ENCODE peak calls at places on chromosomes 3 and 15, in five cellular contexts. Z, N, Q, G and O are unnamed samples.
A peak's percentile ranks its signal among the peaks of the same experiment; 100 is the strongest.

GRCh38 chr3:140736863-140737460 is 59.1 kb downstream of the TRIM42 start:
- DNase-seq in Q (peak; percentile 77), G (peak; percentile 54), Z (peak; percentile 25), N (no peak), O (peak; percentile 6)

GRCh38 chr15:82856397-82857170 is 47.2 kb downstream of the WHAMM start:
- DNase-seq in Z (no peak), G (no peak), N (no peak), Q (no peak), O (no peak)

GRCh38 chr3:122975163-122975923 is 52.2 kb downstream of the SEMA5B start:
- DNase-seq in Q (no peak), Z (peak; percentile 36), G (peak; percentile 78), N (no peak), O (peak; percentile 67)

GRCh38 chr3:100971776-100972175 is 21.4 kb downstream of the ABI3BP start:
- DNase-seq in Z (no peak), Q (peak; percentile 13), G (no peak), N (no peak), O (no peak)

GRCh38 chr3:9690451-9691450 is 12.9 kb upstream of the CPNE9 start:
- DNase-seq in G (peak; percentile 34), Q (no peak), N (peak; percentile 28), Z (no peak), O (no peak)

GRCh38 chr15:51281368-51281967 is 56.9 kb downstream of the CYP19A1 start:
- DNase-seq in N (no peak), G (peak; percentile 60), Q (peak; percentile 75), Z (peak; percentile 69), O (peak; percentile 60)

GRCh38 chr15:40930430-40931299 is 1.5 kb downstream of the DLL4 start:
- DNase-seq in G (peak; percentile 86), Z (no peak), N (no peak), Q (peak; percentile 92), O (peak; percentile 66)

GRCh38 chr3:129950318-129951046 is 24.0 kb upstream of the TRH start:
- DNase-seq in Q (no peak), N (no peak), Z (no peak), G (no peak), O (no peak)

GRCh38 chr15:53110999-53111398 is 320.9 kb upstream of the ONECUT1 start:
- DNase-seq in Z (no peak), G (no peak), Q (peak; percentile 26), N (no peak), O (no peak)

GRCh38 chr3:63809607-63810006 is 9.5 kb upstream of the C3orf49 start:
- DNase-seq in N (no peak), G (no peak), Z (no peak), Q (peak; percentile 22), O (peak; percentile 61)

GRCh38 chr15:67808821-67809220 is 16.5 kb upstream of the SKOR1 start:
- DNase-seq in G (no peak), Q (no peak), N (no peak), Z (no peak), O (no peak)

GRCh38 chr3:194637066-194637465 is 3.8 kb upstream of the TMEM44 start:
- DNase-seq in N (no peak), Z (no peak), Q (no peak), G (no peak), O (no peak)

GRCh38 chr3:33439421-33440327 is 531 bp downstream of the UBP1 start:
- DNase-seq in G (peak; percentile 84), N (no peak), Q (peak; percentile 51), Z (peak; percentile 33), O (peak; percentile 62)

GRCh38 chr15:93236924-93237323 is 147.9 kb upstream of the RGMA start:
- DNase-seq in N (no peak), Z (no peak), G (no peak), Q (no peak), O (no peak)

GRCh38 chr3:152834354-152835310 is at the start of gene P2RY1:
- DNase-seq in Z (peak; percentile 60), N (peak; percentile 57), G (peak; percentile 70), Q (peak; percentile 88), O (peak; percentile 81)

GRCh38 chr3:140296796-140297352 is 361.9 kb downstream of the CLSTN2 start:
- DNase-seq in G (no peak), Z (no peak), N (no peak), Q (no peak), O (no peak)

GRCh38 chr15:71651750-71652186 is 158.6 kb upstream of the NR2E3 start:
- DNase-seq in N (peak; percentile 12), Q (peak; percentile 86), Z (peak; percentile 91), G (no peak), O (peak; percentile 54)

GRCh38 chr3:159604151-159604581 is 384.5 kb upstream of the IL12A start:
- DNase-seq in Q (no peak), N (no peak), G (no peak), Z (peak; percentile 39), O (no peak)

GRCh38 chr3:39158138-39158715 is 4.8 kb upstream of the CSRNP1 start:
- DNase-seq in N (no peak), Q (no peak), G (no peak), Z (no peak), O (no peak)

GRCh38 chr15:61172325-61172724 is 56.8 kb downstream of the RORA start:
- DNase-seq in N (no peak), Q (peak; percentile 36), G (no peak), Z (no peak), O (no peak)

GRCh38 chr15:61169275-61169903 is 59.7 kb downstream of the RORA start:
- DNase-seq in G (no peak), Z (no peak), Q (peak; percentile 64), N (no peak), O (no peak)

GRCh38 chr15:61169904-61170695 is 59.0 kb downstream of the RORA start:
- DNase-seq in G (no peak), Z (no peak), Q (peak; percentile 52), N (peak; percentile 15), O (no peak)

GRCh38 chr15:61173899-61174689 is 55.0 kb downstream of the RORA start:
- DNase-seq in Q (peak; percentile 13), N (no peak), G (peak; percentile 55), Z (no peak), O (peak; percentile 5)

GRCh38 chr15:61171190-61171589 is 57.9 kb downstream of the RORA start:
- DNase-seq in Z (no peak), Q (peak; percentile 61), G (no peak), N (no peak), O (no peak)
- H3K27ac ChIP-seq in Z (no peak overlapping the region), Q (peak overlapping the region; percentile 91), G (no peak overlapping the region), N (no peak overlapping the region), O (no peak overlapping the region)

DNA sequence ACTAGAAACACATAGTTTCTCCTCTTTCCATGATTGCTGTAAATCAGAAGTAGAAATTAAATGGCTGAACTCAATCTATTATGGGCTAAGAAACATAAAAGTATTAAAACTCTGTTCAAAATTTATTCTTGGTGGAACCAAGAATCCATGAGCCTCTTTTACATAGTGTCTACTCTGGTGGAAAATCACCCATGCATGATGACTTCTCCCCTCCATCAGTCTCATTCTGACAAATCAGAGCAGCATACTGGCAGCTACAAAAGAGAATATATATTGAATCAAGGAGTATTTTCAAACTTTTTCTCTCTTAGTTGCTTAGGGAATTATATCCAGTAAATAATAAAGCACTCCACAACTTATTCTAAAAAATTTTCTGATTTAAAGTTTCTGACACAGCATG is 536.9 kb upstream of the CCDC54 start:
- DNase-seq in Q (no peak), G (no peak), Z (no peak), N (no peak), O (no peak)
- H2AFZ ChIP-seq in Q (no peak overlapping the region), G (no peak overlapping the region), Z (no peak overlapping the region), N (no peak overlapping the region), O (no peak overlapping the region)

GRCh38 chr15:55721554-55722185 is 21.3 kb downstream of the PRTG start:
- DNase-seq in G (no peak), Q (no peak), N (no peak), Z (no peak), O (no peak)
- H3K27ac ChIP-seq in G (no peak overlapping the region), Q (no peak overlapping the region), N (no peak overlapping the region), Z (no peak overlapping the region), O (no peak overlapping the region)

DNA sequence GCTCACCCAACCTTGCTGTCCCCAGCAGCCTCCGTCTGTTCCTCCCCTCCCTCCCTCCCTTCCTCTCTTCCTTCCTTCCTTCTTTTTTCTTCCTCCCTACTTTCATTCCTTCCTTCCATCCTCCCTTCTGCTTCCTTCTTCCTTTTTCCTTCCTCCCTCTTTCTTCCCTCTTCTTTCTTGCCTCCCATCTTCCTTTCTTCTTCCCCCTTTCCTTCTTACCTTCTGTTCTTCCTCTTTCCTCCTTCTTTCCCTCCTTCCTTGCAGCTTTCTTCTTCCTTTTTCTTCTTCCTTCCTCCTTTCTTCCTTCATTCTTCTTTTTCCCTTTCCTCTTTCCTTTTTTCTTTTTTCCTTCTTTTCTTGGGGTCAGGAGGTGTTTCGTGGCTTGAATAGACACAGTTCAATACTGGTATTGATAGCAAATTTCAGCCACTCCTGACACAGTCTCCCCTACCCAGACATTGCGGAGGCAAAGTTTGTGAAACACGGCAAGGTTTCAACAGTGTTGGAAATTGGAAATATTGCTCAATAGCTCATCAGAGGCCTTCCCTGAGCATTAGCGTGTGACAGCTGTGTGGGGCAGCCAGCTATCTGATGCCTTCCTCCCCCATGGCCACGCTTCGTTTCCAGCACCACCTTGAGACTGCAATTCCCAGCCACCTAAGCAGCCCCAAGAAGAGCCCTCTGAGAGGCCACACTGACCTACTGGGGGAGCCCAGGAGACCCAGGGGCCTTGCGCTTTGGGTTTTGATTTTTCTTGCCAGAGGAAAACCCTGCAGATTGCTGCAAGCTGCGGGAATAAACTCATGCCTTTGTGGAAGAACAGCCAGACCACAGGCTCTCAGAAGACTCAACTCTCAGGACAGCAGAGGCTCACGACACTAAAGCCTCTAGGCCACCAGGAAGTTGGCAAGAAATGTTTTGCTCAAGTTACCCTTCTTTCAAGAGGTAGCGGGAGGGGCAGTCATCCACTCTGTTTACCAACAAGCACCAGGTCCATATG is 82.2 kb downstream of the KLF15 start:
- DNase-seq in N (no peak), Q (no peak), G (no peak), Z (peak; percentile 34), O (no peak)
- H2AFZ ChIP-seq in N (no peak overlapping the region), Q (no peak overlapping the region), G (no peak overlapping the region), Z (no peak overlapping the region), O (no peak overlapping the region)

DNA sequence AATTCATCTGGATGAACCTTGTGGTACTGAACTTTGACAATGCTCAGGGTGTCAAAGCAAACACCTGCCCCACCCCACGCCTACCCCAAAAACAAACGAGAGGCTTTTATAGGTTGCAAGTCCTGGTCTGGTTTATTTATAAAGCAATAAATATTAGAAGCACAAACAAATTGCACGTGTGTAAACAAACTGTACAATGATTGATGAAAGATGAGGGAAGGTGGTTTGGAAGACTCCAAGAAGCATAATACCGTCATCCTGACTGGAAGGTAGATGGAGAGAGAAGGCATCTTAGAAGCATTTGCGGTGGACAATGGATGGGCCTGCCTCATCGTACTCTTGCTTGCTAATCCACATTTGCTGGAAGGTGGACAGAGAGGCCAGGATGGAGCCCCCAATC is 5.2 kb downstream of the ACTC1 start:
- DNase-seq in Q (no peak), G (no peak), N (no peak), Z (no peak), O (no peak)
- H3K27ac ChIP-seq in Q (no peak overlapping the region), G (no peak overlapping the region), N (no peak overlapping the region), Z (no peak overlapping the region), O (no peak overlapping the region)

DNA sequence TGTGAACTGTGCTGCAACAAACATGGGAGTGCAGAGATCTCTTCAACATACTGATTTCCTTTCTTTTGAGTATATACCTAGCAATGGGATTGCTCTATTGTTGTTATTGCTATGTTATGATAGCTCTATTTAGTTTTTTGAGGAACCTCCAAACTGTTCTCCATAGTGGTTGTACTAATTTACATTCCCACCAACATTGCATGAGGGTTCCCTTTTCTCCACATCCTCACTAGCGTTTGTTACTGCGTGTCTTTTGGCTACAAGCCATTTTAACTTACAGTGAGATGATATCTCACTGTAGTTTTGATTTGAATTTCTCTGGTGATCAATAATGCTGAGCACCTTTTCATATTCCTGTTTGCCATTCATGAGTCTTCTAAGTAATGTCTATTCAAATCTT is 45.5 kb upstream of the TNFSF10 start:
- DNase-seq in Z (no peak), Q (no peak), N (no peak), G (no peak), O (no peak)
- H2AFZ ChIP-seq in Z (no peak overlapping the region), Q (no peak overlapping the region), N (no peak overlapping the region), G (no peak overlapping the region), O (no peak overlapping the region)